ENCODE peak calls at places on chromosome 20, in six cellular contexts. F is amniotic stem cell; Z is left lung; O is cardiac fibroblast; T is stimulated activated CD8-positive, alpha-beta memory T cell treated with anti-CD3 and anti-CD28 coated beads, Interleukin-4, amount 100 ng/mL, for 24 hours; B is T-helper 22 cell. N is an unnamed sample.

GRCh38 chr20:44154521-44155001 is 32.4 kb downstream of the JPH2 start:
- DNase-seq in F (no peak), Z (no peak), O (no peak), T (no peak), B (no peak), N (no peak)

GRCh38 chr20:50546729-50547314 is 36.6 kb downstream of the PTPN1 start:
- DNase-seq in F (no peak), Z (no peak), O (no peak), T (no peak), B (no peak), N (no peak)

GRCh38 chr20:33433465-33433864 is 10.1 kb downstream of the SNTA1 start:
- DNase-seq in F (no peak), Z (peak; percentile 56), O (no peak), T (no peak), B (no peak), N (no peak)

GRCh38 chr20:57629976-57630525 is 9.8 kb upstream of the ZBP1 start:
- DNase-seq in F (no peak), Z (peak; percentile 33), O (no peak), T (no peak), B (no peak), N (no peak)

GRCh38 chr20:25549866-25550477 is 35.4 kb downstream of the NINL start:
- DNase-seq in F (no peak), Z (no peak), O (peak; percentile 78), T (no peak), B (no peak), N (no peak)

GRCh38 chr20:32485770-32486248 is 99.3 kb downstream of the NOL4L start:
- DNase-seq in F (no peak), Z (no peak), O (no peak), T (no peak), B (no peak), N (no peak)

GRCh38 chr20:21496452-21496851 is 17.4 kb downstream of the NKX2-2 start:
- DNase-seq in F (no peak), Z (no peak), O (no peak), T (no peak), B (no peak), N (no peak)

GRCh38 chr20:45313065-45313695 is 5.1 kb upstream of the MATN4 start:
- DNase-seq in F (no peak), Z (no peak), O (no peak), T (no peak), B (no peak), N (no peak)

GRCh38 chr20:47574616-47575401 is 73.1 kb downstream of the NCOA3 start:
- DNase-seq in F (no peak), Z (no peak), O (peak; percentile 40), T (no peak), B (no peak), N (peak; percentile 17)

GRCh38 chr20:13130707-13131103 is 90.4 kb upstream of the ISM1 start:
- DNase-seq in F (no peak), Z (no peak), O (no peak), T (no peak), B (no peak), N (no peak)

GRCh38 chr20:44714701-44715494 is at the start of gene CCN5:
- DNase-seq in F (no peak), Z (peak; percentile 85), O (peak; percentile 92), T (no peak), B (no peak), N (no peak)

GRCh38 chr20:61053487-61054277 is 198.4 kb upstream of the CDH4 start:
- DNase-seq in F (no peak), Z (no peak), O (no peak), T (no peak), B (no peak), N (no peak)

GRCh38 chr20:32017711-32018251 is 7.5 kb downstream of the CCM2L start:
- DNase-seq in F (no peak), Z (no peak), O (no peak), T (no peak), B (peak; percentile 34), N (no peak)

GRCh38 chr20:63307538-63308217 is 14.7 kb downstream of the COL20A1 start:
- DNase-seq in F (no peak), Z (no peak), O (no peak), T (no peak), B (no peak), N (no peak)

GRCh38 chr20:35283441-35284266 is 918 bp downstream of the EIF6 start:
- DNase-seq in F (no peak), Z (no peak), O (no peak), T (no peak), B (no peak), N (no peak)

GRCh38 chr20:53847843-53848185 is 222.6 kb downstream of the BCAS1 start:
- DNase-seq in F (no peak), Z (no peak), O (no peak), T (no peak), B (no peak), N (no peak)

GRCh38 chr20:64053841-64054661 is 4.6 kb upstream of the SOX18 start:
- DNase-seq in F (no peak), Z (no peak), O (peak; percentile 94), T (no peak), B (no peak), N (peak; percentile 80)

GRCh38 chr20:37925265-37926165 is 22.6 kb downstream of the VSTM2L start:
- DNase-seq in F (no peak), Z (no peak), O (no peak), T (no peak), B (no peak), N (no peak)

GRCh38 chr20:11378252-11378651 is 539.4 kb upstream of the BTBD3 start:
- DNase-seq in F (no peak), Z (no peak), O (no peak), T (no peak), B (no peak), N (no peak)

GRCh38 chr20:51661609-51662178 is 106.5 kb downstream of the ATP9A start:
- DNase-seq in F (no peak), Z (no peak), O (no peak), T (peak; percentile 7), B (peak; percentile 28), N (no peak)

GRCh38 chr20:64114356-64114971 is 7.1 kb upstream of the NPBWR2 start:
- DNase-seq in F (no peak), Z (peak; percentile 16), O (no peak), T (no peak), B (no peak), N (no peak)

GRCh38 chr20:8693709-8694108 is 375.2 kb upstream of the PLCB4 start:
- DNase-seq in F (peak; percentile 80), Z (no peak), O (peak; percentile 24), T (no peak), B (no peak), N (no peak)

GRCh38 chr20:63132131-63132714 is 83.7 kb downstream of the YTHDF1 start:
- DNase-seq in F (no peak), Z (peak; percentile 10), O (no peak), T (no peak), B (no peak), N (no peak)

GRCh38 chr20:35768731-35769664 is 2.8 kb upstream of the PHF20 start:
- DNase-seq in F (peak; percentile 90), Z (peak; percentile 93), O (peak; percentile 99), T (peak; percentile 28), B (peak; percentile 19), N (peak; percentile 92)

GRCh38 chr20:53599378-53599777 is 5.7 kb upstream of the ZNF217 start:
- DNase-seq in F (no peak), Z (no peak), O (no peak), T (no peak), B (no peak), N (no peak)

GRCh38 chr20:12047838-12048432 is 130.2 kb downstream of the BTBD3 start:
- DNase-seq in F (no peak), Z (no peak), O (peak; percentile 33), T (no peak), B (no peak), N (no peak)

GRCh38 chr20:37344506-37345338 is 1.2 kb upstream of the SRC start:
- DNase-seq in F (no peak), Z (peak; percentile 74), O (no peak), T (no peak), B (no peak), N (no peak)

N was measured in pulmonary artery endothelial cell.